ENCODE peak calls at places on chromosomes 16 and 17, in nine cellular contexts. J is Peyer's patch; U is foreskin fibroblast; N is posterior cingulate gyrus; V is mucosa of descending colon; P is activated naive CD4-positive, alpha-beta T cell; G is SK-N-DZ; W is foreskin melanocyte; H is stimulated activated CD4-positive, alpha-beta T cell treated with anti-CD3 and anti-CD28 coated beads, Interleukin-1b, Interleukin-23, amount 100 ng/mL, for 48 hours. D is an unnamed sample.

GRCh38 chr16:77551352-77551751 is 116.5 kb upstream of the ADAMTS18 start:
- DNase-seq in V (no peak), J (no peak), G (no peak), N (no peak), P (no peak), W (no peak), H (no peak), U (no peak), D (no peak)

GRCh38 chr16:58187657-58188430 is 10.1 kb downstream of the CSNK2A2 start:
- DNase-seq in N (no peak), V (no peak), P (no peak), J (no peak), U (no peak), W (no peak), H (no peak), G (no peak), D (no peak)

GRCh38 chr16:11977206-11978041 is 890 bp downstream of the SNX29 start:
- DNase-seq in W (no peak), G (peak; percentile 29), V (peak; percentile 14), J (no peak), P (peak; percentile 3), H (no peak), N (no peak), U (peak; percentile 84), D (no peak)

GRCh38 chr17:55295411-55296170 is 30.8 kb downstream of the HLF start:
- DNase-seq in V (peak; percentile 73), P (no peak), N (peak; percentile 56), J (peak; percentile 73), G (peak; percentile 70), H (peak; percentile 57), U (no peak), W (no peak), D (no peak)

GRCh38 chr17:62807812-62808575 is at the start of gene MARCHF10:
- DNase-seq in W (no peak), V (peak; percentile 11), H (peak; percentile 2), N (peak; percentile 42), J (no peak), U (no peak), G (peak; percentile 29), P (no peak), D (peak; percentile 51)

GRCh38 chr16:87929986-87930385 is 6.3 kb downstream of the CA5A start:
- DNase-seq in J (no peak), U (no peak), W (no peak), V (no peak), P (no peak), G (no peak), N (no peak), H (no peak), D (no peak)

GRCh38 chr17:66717680-66718079 is 117.2 kb upstream of the CACNG5 start:
- DNase-seq in V (no peak), J (no peak), W (no peak), H (no peak), U (no peak), P (no peak), N (peak; percentile 34), G (peak; percentile 64), D (no peak)

GRCh38 chr16:3243882-3244281 is 8.9 kb upstream of the ZNF200 start:
- DNase-seq in H (no peak), J (peak; percentile 24), V (no peak), G (no peak), N (no peak), W (no peak), P (no peak), U (no peak), D (no peak)

GRCh38 chr17:61362852-61363600 is 36.6 kb upstream of the TBX2 start:
- DNase-seq in N (no peak), G (no peak), J (no peak), W (peak; percentile 72), V (no peak), U (no peak), P (no peak), H (no peak), D (no peak)

GRCh38 chr17:56699186-56699895 is 105.8 kb downstream of the NOG start:
- DNase-seq in J (peak; percentile 54), P (no peak), V (peak; percentile 29), U (peak; percentile 89), W (peak; percentile 32), G (no peak), H (no peak), N (no peak), D (no peak)

GRCh38 chr16:11949527-11949926 is 7.7 kb upstream of the NPIPB2 start:
- DNase-seq in N (peak; percentile 30), U (peak; percentile 50), G (peak; percentile 61), P (no peak), J (peak; percentile 60), W (no peak), V (peak; percentile 41), H (no peak), D (no peak)

GRCh38 chr16:58196898-58197313 is 1.0 kb downstream of the CSNK2A2 start:
- DNase-seq in W (no peak), N (no peak), V (no peak), U (no peak), P (no peak), H (no peak), J (no peak), G (no peak), D (no peak)

GRCh38 chr17:76485569-76485968 is 15.7 kb downstream of the RHBDF2 start:
- DNase-seq in J (peak; percentile 56), P (no peak), H (no peak), N (peak; percentile 44), V (no peak), G (no peak), W (no peak), U (no peak), D (no peak)

GRCh38 chr17:38464723-38465419 is 36.6 kb downstream of the ARHGAP23 start:
- DNase-seq in H (no peak), V (peak; percentile 40), P (no peak), U (peak; percentile 97), N (peak; percentile 87), J (peak; percentile 75), G (peak; percentile 60), W (peak; percentile 61), D (no peak)

GRCh38 chr17:40242774-40243173 is 23.7 kb downstream of the WIPF2 start:
- DNase-seq in H (no peak), P (no peak), V (no peak), G (no peak), U (no peak), J (no peak), W (no peak), N (no peak), D (no peak)

GRCh38 chr17:82983510-82984248 is 95.7 kb upstream of the METRNL start:
- DNase-seq in U (no peak), P (no peak), J (no peak), H (no peak), W (no peak), V (no peak), N (no peak), G (no peak), D (no peak)

GRCh38 chr16:79792952-79793351 is 192.4 kb upstream of the MAF start:
- DNase-seq in N (no peak), U (no peak), G (no peak), J (peak; percentile 48), H (no peak), W (no peak), P (no peak), V (no peak), D (no peak)

GRCh38 chr17:57519199-57519598 is 225.9 kb downstream of the CCDC182 start:
- DNase-seq in J (no peak), P (no peak), U (peak; percentile 24), G (peak; percentile 47), H (no peak), N (no peak), V (no peak), W (peak; percentile 77), D (no peak)

GRCh38 chr16:27644165-27644564 is 94.2 kb downstream of the KATNIP start:
- DNase-seq in G (no peak), H (no peak), J (no peak), U (no peak), P (no peak), N (no peak), V (no peak), W (no peak), D (no peak)

GRCh38 chr16:66489385-66489784 is 60.5 kb downstream of the TK2 start:
- DNase-seq in U (no peak), P (no peak), J (peak; percentile 27), N (no peak), W (no peak), V (no peak), G (no peak), H (no peak), D (no peak)

GRCh38 chr16:4936181-4936990 is 562 bp downstream of the PPL start:
- DNase-seq in H (no peak), N (no peak), P (no peak), U (no peak), G (no peak), W (no peak), V (peak; percentile 47), J (peak; percentile 53), D (no peak)

GRCh38 chr16:50474138-50474537 is 74.1 kb upstream of the NKD1 start:
- DNase-seq in H (peak; percentile 59), G (no peak), U (no peak), N (no peak), V (no peak), P (no peak), J (no peak), W (no peak), D (no peak)

GRCh38 chr17:6558932-6559752 is 2.8 kb upstream of the PITPNM3 start:
- DNase-seq in V (no peak), U (no peak), G (no peak), J (no peak), H (no peak), P (no peak), N (no peak), W (no peak), D (no peak)

GRCh38 chr16:1413684-1414531 is 596 bp downstream of the UNKL start:
- DNase-seq in P (peak; percentile 29), N (no peak), G (peak; percentile 66), J (peak; percentile 81), H (peak; percentile 67), W (no peak), U (peak; percentile 43), V (peak; percentile 70), D (peak; percentile 45)

GRCh38 chr16:65583498-65583897 is 461.6 kb upstream of the CDH11 start:
- DNase-seq in J (no peak), U (no peak), N (no peak), V (no peak), G (no peak), W (no peak), P (no peak), H (no peak), D (no peak)

GRCh38 chr17:16187642-16188041 is 27.7 kb downstream of the NCOR1 start:
- DNase-seq in N (no peak), J (no peak), W (no peak), P (no peak), H (no peak), V (no peak), G (no peak), U (no peak), D (no peak)

GRCh38 chr16:50403491-50403890 is 34.7 kb upstream of the BRD7 start:
- DNase-seq in U (no peak), W (no peak), G (no peak), H (no peak), V (no peak), N (no peak), J (no peak), P (no peak), D (no peak)

GRCh38 chr16:2501938-2502900 is 11.5 kb upstream of the ATP6V0C start:
- DNase-seq in V (no peak), U (no peak), G (no peak), N (no peak), H (no peak), P (no peak), W (no peak), J (no peak), D (no peak)

GRCh38 chr17:35537569-35538209 is at the start of gene SLFN12L:
- DNase-seq in H (peak; percentile 16), J (no peak), W (no peak), N (no peak), G (no peak), P (no peak), V (no peak), U (no peak), D (no peak)

GRCh38 chr16:84175351-84176081 is 11.3 kb downstream of the TAF1C start:
- DNase-seq in H (peak; percentile 62), V (peak; percentile 68), P (no peak), U (peak; percentile 60), G (peak; percentile 72), N (no peak), W (peak; percentile 77), J (peak; percentile 73), D (no peak)

GRCh38 chr16:87757841-87758426 is 7.9 kb downstream of the KLHDC4 start:
- DNase-seq in N (no peak), W (no peak), G (no peak), V (no peak), H (no peak), P (no peak), J (no peak), U (peak; percentile 60), D (no peak)